ENCODE peak calls at places on chromosome 6, in eight cellular contexts. C is fibroblast of pulmonary artery; U is aorta; G is mucosa of gallbladder; W is AG10803; P is amniotic stem cell; R is T-helper 2 cell; V is stimulated activated CD8-positive, alpha-beta memory T cell treated with anti-CD3 and anti-CD28 coated beads, Interleukin-4, amount 100 ng/mL, for 1 hour. O is an unnamed sample.
A peak's percentile ranks its signal among the peaks of the same experiment; 100 is the strongest.

GRCh38 chr6:157099912-157100593 is 223.3 kb downstream of the TMEM242 start:
- DNase-seq in R (peak; percentile 92), P (no peak), G (peak; percentile 23), C (peak; percentile 56), U (no peak), W (no peak), V (no peak), O (no peak)

GRCh38 chr6:39882567-39882953 is 51.7 kb downstream of the MOCS1 start:
- DNase-seq in U (peak; percentile 93), R (no peak), V (no peak), W (peak; percentile 99), C (peak; percentile 98), P (peak; percentile 90), G (peak; percentile 62), O (no peak)

GRCh38 chr6:31919624-31920303 is 7.8 kb upstream of the C2 start:
- DNase-seq in U (peak; percentile 9), V (no peak), G (no peak), P (no peak), C (no peak), R (no peak), W (no peak), O (no peak)

GRCh38 chr6:159059099-159059498 is 14.3 kb upstream of the TAGAP start:
- DNase-seq in R (peak; percentile 82), V (no peak), W (no peak), U (no peak), G (no peak), P (no peak), C (no peak), O (no peak)

GRCh38 chr6:63573899-63574553 is 1.7 kb downstream of the LOC128125822 start:
- DNase-seq in U (no peak), G (peak; percentile 24), W (peak; percentile 52), C (peak; percentile 73), V (no peak), R (peak; percentile 66), P (no peak), O (no peak)

GRCh38 chr6:154569136-154569862 is 58.8 kb upstream of the CNKSR3 start:
- DNase-seq in P (no peak), C (peak; percentile 34), U (no peak), W (no peak), G (peak; percentile 60), R (no peak), V (no peak), O (no peak)

GRCh38 chr6:83127258-83127657 is 59.8 kb downstream of the DOP1A start:
- DNase-seq in V (no peak), G (no peak), W (no peak), U (no peak), P (no peak), C (no peak), R (no peak), O (no peak)

GRCh38 chr6:45081634-45082033 is 246.5 kb upstream of the RUNX2 start:
- DNase-seq in G (no peak), P (no peak), W (no peak), U (no peak), R (no peak), V (no peak), C (no peak), O (no peak)

GRCh38 chr6:100257661-100258395 is 206.9 kb downstream of the SIM1 start:
- DNase-seq in G (no peak), V (no peak), C (peak; percentile 71), W (peak; percentile 52), R (peak; percentile 76), P (peak; percentile 23), U (no peak), O (no peak)

GRCh38 chr6:154440422-154441043 is 70.0 kb downstream of the CNKSR3 start:
- DNase-seq in R (no peak), V (no peak), G (no peak), U (no peak), W (no peak), C (no peak), P (no peak), O (no peak)

GRCh38 chr6:129131282-129131681 is 248.3 kb downstream of the LAMA2 start:
- DNase-seq in W (peak; percentile 9), R (no peak), G (peak; percentile 34), U (no peak), C (peak; percentile 74), V (no peak), P (no peak), O (no peak)

GRCh38 chr6:26187981-26188635 is 100.9 kb downstream of the HFE start:
- DNase-seq in V (no peak), P (no peak), W (peak; percentile 54), R (peak; percentile 91), C (peak; percentile 51), U (no peak), G (peak; percentile 38), O (no peak)

GRCh38 chr6:158903801-158904200 is 84.6 kb upstream of the EZR start:
- DNase-seq in G (no peak), U (no peak), W (no peak), P (no peak), V (no peak), C (no peak), R (no peak), O (no peak)

GRCh38 chr6:20096506-20096905 is 115.8 kb downstream of the MBOAT1 start:
- DNase-seq in V (no peak), P (no peak), C (no peak), G (no peak), U (no peak), W (no peak), R (no peak), O (no peak)

GRCh38 chr6:169472786-169473416 is 219.3 kb upstream of the THBS2 start:
- DNase-seq in V (no peak), P (no peak), U (no peak), G (no peak), W (no peak), C (no peak), R (no peak), O (no peak)

GRCh38 chr6:166173292-166173951 is 5.8 kb upstream of the TBXT start:
- DNase-seq in U (no peak), C (peak; percentile 4), W (no peak), P (no peak), G (no peak), R (no peak), V (no peak), O (no peak)

GRCh38 chr6:149210376-149210775 is 107.1 kb upstream of the TAB2 start:
- DNase-seq in V (no peak), G (no peak), C (peak; percentile 79), P (no peak), R (peak; percentile 88), W (peak; percentile 41), U (no peak), O (no peak)

GRCh38 chr6:152978058-152978457 is 4.8 kb downstream of the FBXO5 start:
- DNase-seq in C (no peak), G (no peak), R (no peak), P (no peak), V (no peak), W (no peak), U (no peak), O (no peak)

GRCh38 chr6:148723484-148723883 is 23.3 kb upstream of the UST start:
- DNase-seq in V (no peak), W (peak; percentile 96), R (no peak), G (no peak), C (peak; percentile 84), U (no peak), P (peak; percentile 30), O (no peak)

GRCh38 chr6:36130672-36131516 is 581 bp downstream of the MAPK13 start:
- DNase-seq in V (no peak), C (peak; percentile 34), P (no peak), G (peak; percentile 38), W (no peak), U (no peak), R (peak; percentile 72), O (no peak)

GRCh38 chr6:111027219-111027618 is 45.4 kb downstream of the RPF2 start:
- DNase-seq in C (no peak), G (no peak), P (no peak), R (no peak), U (no peak), W (no peak), V (no peak), O (no peak)

GRCh38 chr6:151847064-151847463 is 39.6 kb downstream of the ESR1 start:
- DNase-seq in C (peak; percentile 71), V (no peak), W (peak; percentile 39), P (peak; percentile 0), U (no peak), R (peak; percentile 20), G (no peak), O (no peak)

GRCh38 chr6:150409576-150410066 is 40.8 kb downstream of the IYD start:
- DNase-seq in G (peak; percentile 78), P (no peak), R (no peak), U (peak; percentile 74), V (no peak), W (no peak), C (peak; percentile 12), O (no peak)

GRCh38 chr6:129536271-129536670 is 173.7 kb downstream of the ARHGAP18 start:
- DNase-seq in G (no peak), U (no peak), R (no peak), P (no peak), C (no peak), V (no peak), W (no peak), O (no peak)

GRCh38 chr6:103122766-103123601 is 1729.5 kb downstream of the GRIK2 start:
- DNase-seq in C (peak; percentile 30), U (peak; percentile 51), R (peak; percentile 13), P (no peak), G (peak; percentile 52), V (no peak), W (peak; percentile 16), O (no peak)

GRCh38 chr6:28742668-28743270 is 181.0 kb downstream of the TRIM27 start:
- DNase-seq in P (no peak), W (peak; percentile 29), C (peak; percentile 38), V (no peak), U (no peak), G (no peak), R (peak; percentile 10), O (no peak)

GRCh38 chr6:168037242-168037641 is 39.8 kb downstream of the KIF25 start:
- DNase-seq in G (no peak), R (no peak), P (no peak), C (no peak), V (no peak), W (no peak), U (no peak), O (no peak)

GRCh38 chr6:139376054-139376355 is 1.6 kb upstream of the CITED2 start:
- DNase-seq in C (no peak), V (no peak), U (no peak), W (peak; percentile 79), G (no peak), P (no peak), R (peak; percentile 67), O (no peak)

GRCh38 chr6:132132911-132133639 is 181.9 kb upstream of the CCN2 start:
- DNase-seq in C (peak; percentile 68), R (no peak), U (no peak), P (no peak), V (no peak), G (no peak), W (peak; percentile 80), O (no peak)

GRCh38 chr6:166980738-166981137 is 18.5 kb upstream of the CEP43 start:
- DNase-seq in C (no peak), U (no peak), P (no peak), G (no peak), W (no peak), R (no peak), V (no peak), O (no peak)